ENCODE peak calls at places on chromosomes 3 and 15, in six cellular contexts. E, O, P, B, S and R are unnamed samples.

GRCh38 chr3:139225551-139225950 is 118.3 kb upstream of the MRPS22 start:
- DNase-seq in E (no peak), O (no peak), P (no peak), B (no peak), S (peak; percentile 35), R (no peak)

GRCh38 chr15:51798281-51798680 is 31.2 kb upstream of the TMOD3 start:
- DNase-seq in E (no peak), O (no peak), P (no peak), B (no peak), S (no peak), R (no peak)

GRCh38 chr3:193087336-193087735 is 153.7 kb upstream of the PLAAT1 start:
- DNase-seq in E (no peak), O (no peak), P (no peak), B (no peak), S (no peak), R (no peak)

GRCh38 chr15:38609097-38609738 is 44.6 kb upstream of the RASGRP1 start:
- DNase-seq in E (no peak), O (no peak), P (no peak), B (no peak), S (no peak), R (no peak)

GRCh38 chr3:25169146-25169545 is 258.9 kb upstream of the RARB start:
- DNase-seq in E (no peak), O (no peak), P (no peak), B (no peak), S (no peak), R (no peak)

GRCh38 chr3:106206165-106206564 is 337.4 kb upstream of the CBLB start:
- DNase-seq in E (no peak), O (no peak), P (peak; percentile 23), B (no peak), S (peak; percentile 14), R (peak; percentile 4)

GRCh38 chr3:139629033-139629432 is 48.7 kb downstream of the NMNAT3 start:
- DNase-seq in E (no peak), O (no peak), P (peak; percentile 25), B (no peak), S (peak; percentile 45), R (no peak)

GRCh38 chr3:32951410-32951811 is at the start of gene CCR4:
- DNase-seq in E (no peak), O (peak; percentile 39), P (peak; percentile 73), B (no peak), S (no peak), R (no peak)

GRCh38 chr3:33131328-33132018 is 17.7 kb downstream of the CRTAP start:
- DNase-seq in E (peak; percentile 72), O (peak; percentile 12), P (peak; percentile 45), B (no peak), S (peak; percentile 85), R (peak; percentile 52)

GRCh38 chr3:48406443-48407431 is 23.1 kb downstream of the PLXNB1 start:
- DNase-seq in E (no peak), O (no peak), P (peak; percentile 1), B (peak; percentile 15), S (no peak), R (no peak)

GRCh38 chr3:14425574-14426304 is 23.3 kb downstream of the SLC6A6 start:
- DNase-seq in E (no peak), O (peak; percentile 50), P (peak; percentile 57), B (peak; percentile 55), S (peak; percentile 61), R (no peak)

GRCh38 chr15:63288778-63289378 is 11.5 kb downstream of the APH1B start:
- DNase-seq in E (peak; percentile 63), O (no peak), P (no peak), B (no peak), S (peak; percentile 69), R (no peak)

GRCh38 chr3:1734494-1735122 is 364.1 kb upstream of the CNTN4 start:
- DNase-seq in E (no peak), O (no peak), P (no peak), B (no peak), S (peak; percentile 27), R (no peak)

GRCh38 chr15:25671132-25671531 is 192.0 kb downstream of the ATP10A start:
- DNase-seq in E (no peak), O (no peak), P (no peak), B (no peak), S (no peak), R (no peak)

GRCh38 chr3:35760147-35760546 is 120.8 kb downstream of the ARPP21 start:
- DNase-seq in E (no peak), O (no peak), P (no peak), B (no peak), S (no peak), R (no peak)

GRCh38 chr3:40387895-40388254 is 891 bp downstream of the ENTPD3 start:
- DNase-seq in E (no peak), O (no peak), P (no peak), B (no peak), S (no peak), R (no peak)

GRCh38 chr3:159620281-159620680 is 368.4 kb upstream of the IL12A start:
- DNase-seq in E (peak; percentile 51), O (no peak), P (no peak), B (no peak), S (no peak), R (no peak)

GRCh38 chr15:59298255-59298856 is 74.3 kb downstream of the MYO1E start:
- DNase-seq in E (no peak), O (no peak), P (peak; percentile 67), B (no peak), S (peak; percentile 80), R (no peak)

GRCh38 chr3:157662171-157662570 is 159.0 kb upstream of the VEPH1 start:
- DNase-seq in E (no peak), O (no peak), P (no peak), B (no peak), S (no peak), R (no peak)

GRCh38 chr15:32117122-32117521 is 86.8 kb downstream of the CHRNA7 start:
- DNase-seq in E (no peak), O (no peak), P (no peak), B (no peak), S (no peak), R (no peak)

GRCh38 chr15:41821831-41822230 is 6.1 kb upstream of the JMJD7 start:
- DNase-seq in E (no peak), O (no peak), P (no peak), B (peak; percentile 24), S (no peak), R (no peak)

GRCh38 chr3:15409774-15410173 is 17.6 kb downstream of the METTL6 start:
- DNase-seq in E (no peak), O (no peak), P (no peak), B (no peak), S (no peak), R (no peak)

GRCh38 chr3:100245146-100245545 is 15.6 kb upstream of the TBC1D23 start:
- DNase-seq in E (no peak), O (no peak), P (no peak), B (no peak), S (no peak), R (no peak)

GRCh38 chr3:104102386-104102785 is 1264.3 kb upstream of the ALCAM start:
- DNase-seq in E (peak; percentile 5), O (no peak), P (peak; percentile 6), B (no peak), S (peak; percentile 64), R (peak; percentile 36)

GRCh38 chr15:43702701-43703433 is 9.2 kb downstream of the CKMT1A start:
- DNase-seq in E (no peak), O (no peak), P (no peak), B (no peak), S (no peak), R (no peak)

GRCh38 chr3:101279765-101280385 is 40.5 kb downstream of the IMPG2 start:
- DNase-seq in E (no peak), O (no peak), P (no peak), B (no peak), S (peak; percentile 56), R (no peak)

GRCh38 chr15:25787855-25788521 is 75.1 kb downstream of the ATP10A start:
- DNase-seq in E (peak; percentile 64), O (no peak), P (no peak), B (peak; percentile 43), S (peak; percentile 20), R (no peak)

GRCh38 chr3:69231929-69232437 is 109.6 kb upstream of the LMOD3 start:
- DNase-seq in E (no peak), O (no peak), P (no peak), B (no peak), S (peak; percentile 62), R (no peak)

GRCh38 chr3:69116897-69117296 is 5.5 kb downstream of the LMOD3 start:
- DNase-seq in E (no peak), O (no peak), P (no peak), B (no peak), S (peak; percentile 72), R (no peak)

GRCh38 chr3:184635126-184635525 is 73.5 kb downstream of the EPHB3 start:
- DNase-seq in E (no peak), O (no peak), P (no peak), B (peak; percentile 68), S (peak; percentile 46), R (no peak)

GRCh38 chr3:198107840-198108734 is 148.1 kb downstream of the LMLN start:
- DNase-seq in E (no peak), O (no peak), P (no peak), B (no peak), S (peak; percentile 32), R (no peak)

GRCh38 chr15:38038659-38039442 is 104.4 kb downstream of the TMCO5A start:
- DNase-seq in E (peak; percentile 19), O (no peak), P (no peak), B (no peak), S (peak; percentile 87), R (no peak)

GRCh38 chr3:108311797-108312196 is 15.4 kb downstream of the HHLA2 start:
- DNase-seq in E (no peak), O (no peak), P (no peak), B (no peak), S (no peak), R (no peak)

GRCh38 chr3:24657870-24658535 is 163.4 kb upstream of the THRB start:
- DNase-seq in E (no peak), O (no peak), P (no peak), B (no peak), S (peak; percentile 72), R (no peak)

GRCh38 chr3:196117809-196118208 is 35.9 kb upstream of the TFRC start:
- DNase-seq in E (no peak), O (no peak), P (no peak), B (no peak), S (no peak), R (no peak)